ENCODE peak calls at places on chromosomes 6 and 20, in four cellular contexts. One of them, this sample, is unnamed.

GRCh38 chr6:120805267-120805666 is 529.0 kb downstream of the TBC1D32 start:
- DNase-seq in GM12878: no peak
- DNase-seq in WTC11: no peak
- DNase-seq in HepG2: no peak
- DNase-seq in this sample: no peak

GRCh38 chr20:37670426-37670825 is 23.4 kb upstream of the CTNNBL1 start:
- DNase-seq in GM12878: no peak
- DNase-seq in WTC11: no peak
- DNase-seq in HepG2: no peak
- DNase-seq in this sample: no peak

GRCh38 chr6:53517021-53517420 is 27.9 kb downstream of the GCLC start:
- DNase-seq in HepG2: peak; percentile 46
- DNase-seq in GM12878: no peak
- DNase-seq in WTC11: no peak
- DNase-seq in this sample: no peak

GRCh38 chr6:91181416-91181815 is 594.5 kb upstream of the MAP3K7 start:
- DNase-seq in WTC11: no peak
- DNase-seq in HepG2: no peak
- DNase-seq in GM12878: no peak
- DNase-seq in this sample: no peak

GRCh38 chr6:145948328-145948727 is 15.8 kb downstream of the SHPRH start:
- DNase-seq in GM12878: no peak
- DNase-seq in HepG2: no peak
- DNase-seq in WTC11: no peak
- DNase-seq in this sample: no peak

GRCh38 chr6:9140181-9140580 is 704.8 kb upstream of the SLC35B3 start:
- DNase-seq in GM12878: no peak
- DNase-seq in WTC11: no peak
- DNase-seq in HepG2: no peak
- DNase-seq in this sample: no peak

GRCh38 chr20:38730989-38731737 is 6.9 kb downstream of the SLC32A1 start:
- DNase-seq in GM12878: no peak
- DNase-seq in HepG2: peak; percentile 62
- DNase-seq in WTC11: peak; percentile 93
- DNase-seq in this sample: peak; percentile 88

GRCh38 chr6:30615219-30615957 is 1.7 kb downstream of the PPP1R10 start:
- DNase-seq in HepG2: peak; percentile 83
- DNase-seq in GM12878: no peak
- DNase-seq in WTC11: no peak
- DNase-seq in this sample: no peak

GRCh38 chr6:132067286-132067685 is 116.1 kb upstream of the CCN2 start:
- DNase-seq in HepG2: no peak
- DNase-seq in WTC11: no peak
- DNase-seq in GM12878: no peak
- DNase-seq in this sample: no peak

GRCh38 chr20:2680046-2680445 is 12.5 kb upstream of the EBF4 start:
- DNase-seq in GM12878: no peak
- DNase-seq in HepG2: no peak
- DNase-seq in WTC11: no peak
- DNase-seq in this sample: no peak

GRCh38 chr20:17762243-17762872 is 62.6 kb downstream of the BANF2 start:
- DNase-seq in WTC11: no peak
- DNase-seq in HepG2: no peak
- DNase-seq in GM12878: no peak
- DNase-seq in this sample: no peak

GRCh38 chr20:34506480-34506879 is 9.7 kb upstream of the DYNLRB1 start:
- DNase-seq in WTC11: no peak
- DNase-seq in HepG2: no peak
- DNase-seq in GM12878: no peak
- DNase-seq in this sample: no peak

GRCh38 chr20:38979434-38979833 is 17.3 kb downstream of the DHX35 start:
- DNase-seq in GM12878: no peak
- DNase-seq in WTC11: no peak
- DNase-seq in HepG2: no peak
- DNase-seq in this sample: no peak

GRCh38 chr6:158021376-158021775 is 39.7 kb downstream of the SYNJ2 start:
- DNase-seq in HepG2: no peak
- DNase-seq in WTC11: no peak
- DNase-seq in GM12878: no peak
- DNase-seq in this sample: no peak

GRCh38 chr20:16944753-16945152 is 196.6 kb downstream of the OTOR start:
- DNase-seq in GM12878: no peak
- DNase-seq in WTC11: no peak
- DNase-seq in HepG2: no peak
- DNase-seq in this sample: no peak

GRCh38 chr20:25295386-25296093 is 47.7 kb downstream of the PYGB start:
- DNase-seq in HepG2: no peak
- DNase-seq in GM12878: no peak
- DNase-seq in WTC11: no peak
- DNase-seq in this sample: no peak

GRCh38 chr20:23257848-23258746 is 92.5 kb upstream of the NXT1 start:
- DNase-seq in GM12878: no peak
- DNase-seq in HepG2: no peak
- DNase-seq in WTC11: no peak
- DNase-seq in this sample: no peak

GRCh38 chr6:66051812-66052211 is 344.8 kb upstream of the EYS start:
- DNase-seq in HepG2: no peak
- DNase-seq in WTC11: no peak
- DNase-seq in GM12878: no peak
- DNase-seq in this sample: no peak

GRCh38 chr20:31484001-31484400 is 8.9 kb downstream of the REM1 start:
- DNase-seq in GM12878: no peak
- DNase-seq in HepG2: no peak
- DNase-seq in WTC11: peak; percentile 19
- DNase-seq in this sample: peak; percentile 77

GRCh38 chr6:42864602-42865001 is 14.8 kb upstream of the RPL7L1 start:
- DNase-seq in HepG2: no peak
- DNase-seq in WTC11: no peak
- DNase-seq in GM12878: no peak
- DNase-seq in this sample: no peak

GRCh38 chr20:10603971-10604864 is 69.6 kb downstream of the JAG1 start:
- DNase-seq in GM12878: no peak
- DNase-seq in WTC11: no peak
- DNase-seq in HepG2: peak; percentile 99
- DNase-seq in this sample: no peak

GRCh38 chr6:168022488-168023321 is 25.2 kb downstream of the KIF25 start:
- DNase-seq in GM12878: no peak
- DNase-seq in WTC11: no peak
- DNase-seq in HepG2: no peak
- DNase-seq in this sample: no peak

GRCh38 chr20:24998121-24998520 is 5.6 kb upstream of the APMAP start:
- DNase-seq in GM12878: no peak
- DNase-seq in HepG2: no peak
- DNase-seq in WTC11: no peak
- DNase-seq in this sample: no peak

GRCh38 chr6:129267028-129267427 is 384.1 kb downstream of the LAMA2 start:
- DNase-seq in GM12878: no peak
- DNase-seq in HepG2: no peak
- DNase-seq in WTC11: no peak
- DNase-seq in this sample: no peak

GRCh38 chr20:5748246-5748645 is 2.0 kb upstream of the SHLD1 start:
- DNase-seq in GM12878: no peak
- DNase-seq in HepG2: no peak
- DNase-seq in WTC11: no peak
- DNase-seq in this sample: no peak

GRCh38 chr6:16201706-16202105 is 36.7 kb upstream of the GMPR start:
- DNase-seq in HepG2: peak; percentile 35
- DNase-seq in GM12878: no peak
- DNase-seq in WTC11: no peak
- DNase-seq in this sample: no peak

GRCh38 chr20:8043687-8044278 is 24.2 kb upstream of the TMX4 start:
- DNase-seq in WTC11: no peak
- DNase-seq in HepG2: peak; percentile 81
- DNase-seq in GM12878: no peak
- DNase-seq in this sample: peak; percentile 45

GRCh38 chr20:59912609-59913008 is 20.8 kb downstream of the SYCP2 start:
- DNase-seq in WTC11: no peak
- DNase-seq in HepG2: no peak
- DNase-seq in GM12878: no peak
- DNase-seq in this sample: no peak

GRCh38 chr6:54427396-54427910 is 119.2 kb downstream of the TINAG start:
- DNase-seq in WTC11: no peak
- DNase-seq in GM12878: no peak
- DNase-seq in HepG2: no peak
- DNase-seq in this sample: no peak

GRCh38 chr20:48723308-48724264 is 104.2 kb downstream of the PREX1 start:
- DNase-seq in WTC11: no peak
- DNase-seq in HepG2: peak; percentile 73
- DNase-seq in GM12878: no peak
- DNase-seq in this sample: no peak

GRCh38 chr20:41524980-41525613 is 93.1 kb downstream of the CHD6 start:
- DNase-seq in HepG2: no peak
- DNase-seq in WTC11: no peak
- DNase-seq in GM12878: no peak
- DNase-seq in this sample: no peak

GRCh38 chr20:58662142-58662473 is 11.0 kb downstream of the STX16 start:
- DNase-seq in WTC11: no peak
- DNase-seq in HepG2: no peak
- DNase-seq in GM12878: no peak
- DNase-seq in this sample: no peak

GRCh38 chr6:43935921-43936320 is 165.9 kb downstream of the VEGFA start:
- DNase-seq in GM12878: no peak
- DNase-seq in HepG2: no peak
- DNase-seq in WTC11: no peak
- DNase-seq in this sample: no peak

GRCh38 chr6:149392093-149392492 is 8.0 kb upstream of the SUMO4 start:
- DNase-seq in HepG2: no peak
- DNase-seq in GM12878: no peak
- DNase-seq in WTC11: no peak
- DNase-seq in this sample: no peak

GRCh38 chr6:156778615-156779205 is 1.5 kb downstream of the ARID1B start:
- DNase-seq in GM12878: no peak
- DNase-seq in WTC11: no peak
- DNase-seq in HepG2: peak; percentile 34
- DNase-seq in this sample: no peak

GRCh38 chr20:55800501-55800900 is 204.8 kb downstream of the CBLN4 start:
- DNase-seq in WTC11: no peak
- DNase-seq in GM12878: no peak
- DNase-seq in HepG2: no peak
- DNase-seq in this sample: no peak

GRCh38 chr6:31680226-31680840 is 534 bp downstream of the LY6G5C start:
- DNase-seq in HepG2: no peak
- DNase-seq in GM12878: no peak
- DNase-seq in WTC11: no peak
- DNase-seq in this sample: no peak

GRCh38 chr6:31677955-31678354 is 2.9 kb downstream of the LY6G5C start:
- DNase-seq in HepG2: no peak
- DNase-seq in WTC11: no peak
- DNase-seq in GM12878: no peak
- DNase-seq in this sample: no peak

GRCh38 chr6:31676322-31676903 is 4.5 kb downstream of the LY6G5C start:
- DNase-seq in WTC11: no peak
- DNase-seq in HepG2: no peak
- DNase-seq in GM12878: no peak
- DNase-seq in this sample: no peak

GRCh38 chr6:31676904-31677303 is 4.0 kb downstream of the LY6G5C start:
- DNase-seq in HepG2: no peak
- DNase-seq in GM12878: no peak
- DNase-seq in WTC11: no peak
- DNase-seq in this sample: peak; percentile 71

GRCh38 chr6:31680841-31681671 is at the start of gene LY6G5C:
- DNase-seq in WTC11: peak; percentile 77
- DNase-seq in GM12878: no peak
- DNase-seq in HepG2: peak; percentile 72
- DNase-seq in this sample: peak; percentile 94
- TF ChIP-seq TCF7 in WTC11: no peak
- TF ChIP-seq TCF7 in GM12878: no peak
- TF ChIP-seq TCF7 in HepG2: no peak
- TF ChIP-seq TCF7 in this sample: no peak

GRCh38 chr6:37866590-37867507 is 47.3 kb downstream of the ZFAND3 start:
- DNase-seq in WTC11: no peak
- DNase-seq in GM12878: no peak
- DNase-seq in HepG2: no peak
- DNase-seq in this sample: no peak

GRCh38 chr6:37871616-37872384 is 52.3 kb downstream of the ZFAND3 start:
- DNase-seq in HepG2: no peak
- DNase-seq in GM12878: no peak
- DNase-seq in WTC11: no peak
- DNase-seq in this sample: no peak

GRCh38 chr6:37867756-37868446 is 48.4 kb downstream of the ZFAND3 start:
- DNase-seq in WTC11: no peak
- DNase-seq in GM12878: no peak
- DNase-seq in HepG2: no peak
- DNase-seq in this sample: no peak

GRCh38 chr6:37865534-37865933 is 46.0 kb downstream of the ZFAND3 start:
- DNase-seq in WTC11: no peak
- DNase-seq in HepG2: no peak
- DNase-seq in GM12878: no peak
- DNase-seq in this sample: no peak

GRCh38 chr6:37868447-37868825 is 48.9 kb downstream of the ZFAND3 start:
- DNase-seq in GM12878: no peak
- DNase-seq in WTC11: no peak
- DNase-seq in HepG2: no peak
- DNase-seq in this sample: no peak
- TF ChIP-seq TCF7 in GM12878: no peak
- TF ChIP-seq TCF7 in WTC11: no peak
- TF ChIP-seq TCF7 in HepG2: no peak
- TF ChIP-seq TCF7 in this sample: no peak

DNA sequence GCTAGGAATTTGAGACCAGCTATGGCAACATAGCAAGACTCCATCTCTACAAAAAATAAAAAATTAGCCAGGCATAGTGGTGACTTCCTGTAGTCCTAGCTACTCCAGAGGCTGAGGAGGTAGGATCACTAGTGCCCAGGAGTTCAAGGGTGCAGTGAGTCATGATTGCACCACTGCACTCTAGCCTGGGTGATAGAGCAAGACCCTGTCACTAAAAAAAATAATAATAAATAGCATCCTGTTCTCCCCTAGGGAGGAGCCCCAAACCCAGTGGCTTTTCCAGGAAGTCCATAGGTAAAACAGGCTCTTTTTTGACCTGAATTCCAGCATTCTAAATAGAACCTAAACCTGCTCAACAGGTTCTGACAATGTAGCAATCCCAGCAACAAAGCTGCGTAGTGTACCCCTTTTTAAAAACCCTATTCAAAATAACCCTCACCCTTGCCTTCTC is 192.0 kb downstream of the ALDH8A1 start:
- DNase-seq in GM12878: no peak
- DNase-seq in WTC11: no peak
- DNase-seq in HepG2: no peak
- DNase-seq in this sample: no peak
- TF ChIP-seq TCF7 in GM12878: no peak
- TF ChIP-seq TCF7 in WTC11: no peak
- TF ChIP-seq TCF7 in HepG2: no peak
- TF ChIP-seq TCF7 in this sample: no peak

DNA sequence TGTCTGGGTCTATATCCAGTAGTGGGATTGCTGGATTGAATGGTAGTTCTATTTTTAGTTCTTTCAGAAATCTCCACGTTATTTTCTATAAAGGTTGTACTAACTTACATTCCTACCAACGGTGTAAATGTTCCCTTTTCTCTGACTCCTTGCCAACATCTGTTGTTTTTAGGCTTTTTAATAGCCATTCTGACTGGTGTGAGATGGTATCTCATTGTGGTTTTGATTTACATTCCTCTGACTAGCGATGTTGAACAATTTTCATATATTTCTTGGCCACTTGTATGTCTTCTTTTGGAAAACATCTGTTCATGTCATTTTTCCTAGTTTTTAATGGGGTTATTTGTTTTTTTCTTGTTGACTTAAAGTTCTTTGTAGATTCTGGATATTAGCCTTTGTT is 99.3 kb downstream of the BMP2 start:
- DNase-seq in WTC11: no peak
- DNase-seq in GM12878: no peak
- DNase-seq in HepG2: no peak
- DNase-seq in this sample: no peak
- TF ChIP-seq TCF7 in WTC11: no peak
- TF ChIP-seq TCF7 in GM12878: no peak
- TF ChIP-seq TCF7 in HepG2: no peak
- TF ChIP-seq TCF7 in this sample: no peak